ENCODE peak calls at places on chromosomes 11 and 22, in nine cellular contexts. E, R, K, P, W, Z, A, S and M are unnamed samples.

GRCh38 chr11:36455658-36456111 is 54.4 kb downstream of the TRAF6 start:
- DNase-seq in E (peak), R (peak), K (peak), P (peak), W (peak), Z (peak), A (peak), S (no peak), M (peak)

GRCh38 chr11:101341578-101341977 is 212.0 kb upstream of the PGR start:
- DNase-seq in E (no peak), R (no peak), K (no peak), P (no peak), W (no peak), Z (no peak), A (no peak), S (no peak), M (no peak)

GRCh38 chr11:78022397-78023396 is at the start of gene KCTD14:
- DNase-seq in E (peak), R (no peak), K (no peak), P (no peak), W (peak), Z (peak), A (peak), S (no peak), M (peak)

GRCh38 chr11:127106142-127106541 is 105.6 kb upstream of the KIRREL3 start:
- DNase-seq in E (no peak), R (no peak), K (no peak), P (no peak), W (no peak), Z (peak), A (no peak), S (no peak), M (no peak)

GRCh38 chr22:32999039-32999861 is 58.9 kb downstream of the SYN3 start:
- DNase-seq in E (no peak), R (no peak), K (no peak), P (no peak), W (no peak), Z (no peak), A (no peak), S (no peak), M (no peak)

GRCh38 chr11:12474871-12475270 is 97.5 kb downstream of the PARVA start:
- DNase-seq in E (no peak), R (no peak), K (no peak), P (no peak), W (no peak), Z (no peak), A (no peak), S (no peak), M (no peak)

GRCh38 chr11:84398017-84398626 is 1112.0 kb upstream of the CCDC90B start:
- DNase-seq in E (no peak), R (peak), K (no peak), P (peak), W (no peak), Z (peak), A (no peak), S (no peak), M (no peak)

GRCh38 chr22:28017859-28018258 is 98.8 kb upstream of the PITPNB start:
- DNase-seq in E (no peak), R (no peak), K (peak), P (no peak), W (no peak), Z (no peak), A (peak), S (no peak), M (peak)

GRCh38 chr11:17703951-17704350 is 15.4 kb upstream of the MYOD1 start:
- DNase-seq in E (no peak), R (peak), K (no peak), P (peak), W (no peak), Z (no peak), A (no peak), S (no peak), M (no peak)

GRCh38 chr22:22450343-22450839 is 58.2 kb downstream of the ZNF280B start:
- DNase-seq in E (peak), R (no peak), K (no peak), P (no peak), W (no peak), Z (no peak), A (no peak), S (no peak), M (no peak)

GRCh38 chr11:2741377-2742131 is 41.8 kb upstream of the KCNQ1OT1 start:
- DNase-seq in E (peak), R (peak), K (peak), P (peak), W (peak), Z (no peak), A (peak), S (no peak), M (peak)

GRCh38 chr11:44855138-44855849 is 95.4 kb downstream of the TP53I11 start:
- DNase-seq in E (no peak), R (no peak), K (no peak), P (no peak), W (no peak), Z (no peak), A (no peak), S (no peak), M (no peak)

GRCh38 chr11:120326228-120326627 is 1.1 kb downstream of the TLCD5 start:
- DNase-seq in E (no peak), R (peak), K (no peak), P (no peak), W (no peak), Z (no peak), A (no peak), S (no peak), M (no peak)

GRCh38 chr11:94196363-94196762 is 67.7 kb downstream of the PANX1 start:
- DNase-seq in E (no peak), R (peak), K (no peak), P (no peak), W (no peak), Z (no peak), A (no peak), S (no peak), M (no peak)

GRCh38 chr11:102683277-102683676 is 22.3 kb downstream of the MMP27 start:
- DNase-seq in E (no peak), R (no peak), K (no peak), P (no peak), W (no peak), Z (peak), A (no peak), S (no peak), M (no peak)

GRCh38 chr11:65180877-65181568 is 705 bp upstream of the CAPN1 start:
- DNase-seq in E (peak), R (peak), K (peak), P (peak), W (peak), Z (peak), A (peak), S (no peak), M (peak)

GRCh38 chr11:93221539-93221938 is 23.7 kb upstream of the SLC36A4 start:
- DNase-seq in E (no peak), R (no peak), K (no peak), P (no peak), W (no peak), Z (no peak), A (no peak), S (no peak), M (no peak)

GRCh38 chr11:115525600-115526006 is 21.4 kb upstream of the CADM1 start:
- DNase-seq in E (no peak), R (no peak), K (no peak), P (no peak), W (no peak), Z (no peak), A (no peak), S (no peak), M (no peak)

GRCh38 chr11:120013325-120014250 is 124.3 kb downstream of the TRIM29 start:
- DNase-seq in E (no peak), R (peak), K (no peak), P (peak), W (peak), Z (peak), A (peak), S (no peak), M (peak)

GRCh38 chr11:44531636-44532035 is 33.8 kb upstream of the CD82 start:
- DNase-seq in E (no peak), R (no peak), K (no peak), P (no peak), W (no peak), Z (no peak), A (no peak), S (no peak), M (no peak)

GRCh38 chr11:69961738-69962137 is 116.4 kb upstream of the ANO1 start:
- DNase-seq in E (no peak), R (no peak), K (no peak), P (no peak), W (no peak), Z (no peak), A (no peak), S (no peak), M (no peak)

GRCh38 chr11:3865388-3866193 is 10.1 kb downstream of the STIM1 start:
- DNase-seq in E (no peak), R (peak), K (no peak), P (peak), W (no peak), Z (no peak), A (no peak), S (no peak), M (no peak)

GRCh38 chr22:29938285-29938693 is 55.3 kb downstream of the MTMR3 start:
- DNase-seq in E (no peak), R (no peak), K (no peak), P (no peak), W (no peak), Z (no peak), A (no peak), S (no peak), M (no peak)

GRCh38 chr11:73439002-73439843 is 63.0 kb downstream of the RELT start:
- DNase-seq in E (no peak), R (no peak), K (no peak), P (no peak), W (no peak), Z (no peak), A (no peak), S (no peak), M (no peak)
- H3K27ac ChIP-seq in E (no peak), R (no peak), K (no peak), P (no peak), W (no peak), Z (peak), A (no peak), S (no peak), M (no peak)

GRCh38 chr22:48934446-48934845 is 893.2 kb downstream of the BRD1 start:
- DNase-seq in E (no peak), R (no peak), K (no peak), P (no peak), W (no peak), Z (no peak), A (no peak), S (no peak), M (no peak)
- H3K27ac ChIP-seq in E (no peak), R (no peak), K (no peak), P (no peak), W (no peak), Z (no peak), A (no peak), S (no peak), M (no peak)

GRCh38 chr22:48474881-48475280 is 1352.8 kb downstream of the BRD1 start:
- DNase-seq in E (no peak), R (no peak), K (peak), P (no peak), W (no peak), Z (no peak), A (no peak), S (no peak), M (no peak)
- H3K27ac ChIP-seq in E (no peak), R (no peak), K (no peak), P (no peak), W (no peak), Z (no peak), A (no peak), S (no peak), M (no peak)

DNA sequence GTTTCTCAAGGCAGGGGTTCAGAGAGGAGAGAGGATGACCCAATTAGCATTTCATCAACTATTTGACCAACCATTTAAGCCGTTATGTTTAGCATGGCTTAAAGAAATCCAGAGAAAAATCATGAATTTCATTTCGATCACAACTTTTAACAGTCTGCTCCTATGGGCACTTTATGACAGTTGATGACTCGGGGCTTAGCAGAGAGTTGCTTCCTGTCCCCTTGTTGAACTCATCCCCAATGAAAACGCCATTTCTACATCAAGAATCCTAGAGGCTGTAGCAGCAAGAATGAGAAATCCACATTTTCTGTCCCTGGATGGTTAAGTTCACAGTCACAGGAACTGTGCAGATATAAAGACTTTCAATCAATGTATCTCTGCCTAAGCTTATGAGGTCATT is 81.2 kb downstream of the BDNF start:
- DNase-seq in E (no peak), R (peak), K (no peak), P (no peak), W (no peak), Z (no peak), A (no peak), S (no peak), M (no peak)
- H3K27ac ChIP-seq in E (no peak), R (no peak), K (no peak), P (no peak), W (no peak), Z (no peak), A (no peak), S (no peak), M (no peak)